ENCODE peak calls at places on chromosomes 16 and 17, in nine cellular contexts. Z, N, C, M, K, T, P, E and F are unnamed samples.

GRCh38 chr17:20997711-20998570 is 44.9 kb downstream of the USP22 start:
- DNase-seq in Z (no peak), N (no peak), C (no peak), M (peak; percentile 9), K (no peak), T (no peak), P (no peak), E (no peak), F (no peak)

GRCh38 chr16:74372953-74373846 is 2.9 kb upstream of the NPIPB15 start:
- DNase-seq in Z (no peak), N (no peak), C (no peak), M (no peak), K (no peak), T (no peak), P (no peak), E (no peak), F (no peak)

GRCh38 chr16:11684231-11685025 is 16.2 kb downstream of the SNN start:
- DNase-seq in Z (no peak), N (no peak), C (no peak), M (peak; percentile 55), K (no peak), T (no peak), P (no peak), E (no peak), F (no peak)

GRCh38 chr16:49457196-49457595 is 83.6 kb downstream of the C16orf78 start:
- DNase-seq in Z (peak; percentile 7), N (no peak), C (no peak), M (no peak), K (no peak), T (no peak), P (no peak), E (no peak), F (no peak)

GRCh38 chr17:36978810-36979584 is 30.2 kb downstream of the AATF start:
- DNase-seq in Z (no peak), N (peak; percentile 58), C (no peak), M (no peak), K (no peak), T (no peak), P (no peak), E (no peak), F (no peak)

GRCh38 chr17:19380551-19381284 is 2.4 kb downstream of the MAPK7 start:
- DNase-seq in Z (peak; percentile 30), N (no peak), C (no peak), M (no peak), K (no peak), T (no peak), P (no peak), E (no peak), F (no peak)

GRCh38 chr17:9150407-9151090 is 129.2 kb downstream of the NTN1 start:
- DNase-seq in Z (no peak), N (peak; percentile 36), C (no peak), M (no peak), K (peak; percentile 83), T (no peak), P (no peak), E (no peak), F (no peak)

GRCh38 chr16:11128211-11129123 is 127.5 kb downstream of the SOCS1 start:
- DNase-seq in Z (no peak), N (peak; percentile 54), C (peak; percentile 71), M (no peak), K (no peak), T (peak; percentile 21), P (no peak), E (no peak), F (no peak)

GRCh38 chr16:27448531-27449433 is 46.8 kb downstream of the IL21R start:
- DNase-seq in Z (no peak), N (no peak), C (no peak), M (no peak), K (no peak), T (no peak), P (no peak), E (no peak), F (no peak)

GRCh38 chr17:6496116-6496481 is 51.8 kb downstream of the PIMREG start:
- DNase-seq in Z (no peak), N (no peak), C (no peak), M (peak; percentile 77), K (peak; percentile 63), T (no peak), P (no peak), E (peak; percentile 28), F (no peak)

GRCh38 chr17:6497496-6498221 is 53.4 kb downstream of the PIMREG start:
- DNase-seq in Z (no peak), N (no peak), C (no peak), M (no peak), K (no peak), T (no peak), P (no peak), E (no peak), F (no peak)

GRCh38 chr17:6498356-6498755 is 54.1 kb downstream of the PIMREG start:
- DNase-seq in Z (no peak), N (no peak), C (no peak), M (no peak), K (no peak), T (no peak), P (no peak), E (no peak), F (peak; percentile 37)

GRCh38 chr17:6495450-6496115 is 51.3 kb downstream of the PIMREG start:
- DNase-seq in Z (no peak), N (no peak), C (no peak), M (no peak), K (no peak), T (no peak), P (no peak), E (no peak), F (peak; percentile 38)

GRCh38 chr17:6496636-6497441 is 52.6 kb downstream of the PIMREG start:
- DNase-seq in Z (no peak), N (no peak), C (no peak), M (peak; percentile 59), K (no peak), T (no peak), P (no peak), E (no peak), F (peak; percentile 50)
- H3K4me3 ChIP-seq in Z (no peak overlapping the region), N (no peak overlapping the region), C (no peak overlapping the region), M (peak overlapping the region; percentile 60), K (no peak overlapping the region), T (no peak overlapping the region), P (no peak overlapping the region), E (no peak overlapping the region), F (no peak overlapping the region)

DNA sequence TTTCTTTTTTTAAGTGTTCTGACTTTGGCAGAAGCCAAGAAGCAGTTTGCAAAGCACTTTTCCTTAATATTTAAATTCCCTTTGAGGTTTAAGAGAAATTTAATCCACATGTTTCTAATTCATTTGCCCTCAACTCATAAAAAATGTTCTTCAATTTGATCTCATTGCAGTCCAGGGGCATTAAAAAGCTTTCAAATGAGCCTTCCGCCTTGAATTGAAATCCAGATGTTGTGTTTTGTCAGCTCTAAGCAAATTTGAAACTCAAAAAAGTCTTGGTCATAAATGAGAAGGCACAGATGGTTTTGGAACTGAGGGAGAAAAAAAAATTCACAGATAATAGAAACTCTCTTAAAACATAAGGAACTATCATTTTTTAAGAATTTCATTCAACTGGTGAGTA is 1304.9 kb downstream of the CDH8 start:
- DNase-seq in Z (no peak), N (no peak), C (no peak), M (no peak), K (no peak), T (no peak), P (no peak), E (no peak), F (no peak)
- H3K4me3 ChIP-seq in Z (no peak overlapping the region), N (no peak overlapping the region), C (no peak overlapping the region), M (no peak overlapping the region), K (no peak overlapping the region), T (no peak overlapping the region), P (no peak overlapping the region), E (no peak overlapping the region), F (no peak overlapping the region)

GRCh38 chr16:50878536-50878935 is 136.7 kb downstream of the CYLD start:
- DNase-seq in Z (no peak), N (no peak), C (no peak), M (no peak), K (no peak), T (no peak), P (no peak), E (no peak), F (no peak)
- H3K4me3 ChIP-seq in Z (no peak overlapping the region), N (no peak overlapping the region), C (no peak overlapping the region), M (no peak overlapping the region), K (no peak overlapping the region), T (no peak overlapping the region), P (no peak overlapping the region), E (no peak overlapping the region), F (no peak overlapping the region)

DNA sequence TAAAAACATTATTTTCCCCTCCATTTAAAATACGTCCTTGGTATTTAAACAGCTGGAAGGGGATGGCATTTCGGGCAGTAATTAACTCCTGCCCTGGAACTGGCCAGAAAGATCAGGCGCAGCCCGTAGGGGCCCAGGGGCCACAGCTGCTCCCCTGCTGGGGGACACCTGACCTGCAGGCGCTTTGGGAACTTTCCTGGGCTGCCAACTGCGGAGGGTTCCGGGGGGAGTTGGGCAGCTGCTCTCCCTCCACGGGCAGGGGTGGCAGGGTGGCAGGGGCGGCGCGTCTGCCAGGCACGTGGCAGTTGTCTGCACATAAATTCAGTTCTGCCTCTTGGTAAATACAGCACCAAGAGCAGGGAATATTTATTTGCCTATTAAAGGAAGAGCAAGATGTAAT is 30.1 kb upstream of the CHMP6 start:
- DNase-seq in Z (no peak), N (no peak), C (no peak), M (no peak), K (no peak), T (no peak), P (no peak), E (no peak), F (no peak)
- H3K4me3 ChIP-seq in Z (no peak overlapping the region), N (no peak overlapping the region), C (no peak overlapping the region), M (no peak overlapping the region), K (no peak overlapping the region), T (no peak overlapping the region), P (no peak overlapping the region), E (no peak overlapping the region), F (no peak overlapping the region)

GRCh38 chr16:88430185-88430523 is 22.9 kb upstream of the ZFPM1 start:
- DNase-seq in Z (no peak), N (no peak), C (no peak), M (no peak), K (no peak), T (no peak), P (no peak), E (no peak), F (no peak)
- H3K4me3 ChIP-seq in Z (peak overlapping the region; percentile 36), N (no peak overlapping the region), C (no peak overlapping the region), M (no peak overlapping the region), K (no peak overlapping the region), T (no peak overlapping the region), P (no peak overlapping the region), E (peak overlapping the region; percentile 39), F (peak overlapping the region; percentile 61)

GRCh38 chr17:59753522-59754467 is 46.3 kb downstream of the VMP1 start:
- DNase-seq in Z (no peak), N (peak; percentile 83), C (peak; percentile 96), M (peak; percentile 82), K (peak; percentile 81), T (peak; percentile 66), P (peak; percentile 90), E (peak; percentile 88), F (no peak)
- H3K4me3 ChIP-seq in Z (no peak overlapping the region), N (peak overlapping the region; percentile 25), C (no peak overlapping the region), M (no peak overlapping the region), K (no peak overlapping the region), T (peak overlapping the region; percentile 13), P (no peak overlapping the region), E (peak overlapping the region; percentile 26), F (peak overlapping the region; percentile 18)

DNA sequence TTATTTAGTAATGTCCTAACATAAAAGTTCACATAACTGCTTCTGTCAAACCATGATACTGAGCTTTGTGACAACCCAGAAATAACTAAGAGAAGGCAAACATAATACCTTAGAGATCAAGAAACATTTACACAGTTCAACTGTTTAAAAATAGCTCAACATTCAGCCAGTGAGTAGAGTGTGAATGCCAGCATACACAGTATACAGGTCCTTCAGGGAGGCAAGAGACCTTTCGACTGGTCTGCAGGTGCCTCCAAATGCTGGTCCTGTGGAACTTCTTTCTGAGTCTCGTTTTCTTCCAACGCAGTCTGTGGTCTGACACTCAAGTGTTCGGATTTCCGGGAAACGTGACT is 10.3 kb downstream of the MRPS23 start:
- DNase-seq in Z (no peak), N (no peak), C (no peak), M (no peak), K (no peak), T (no peak), P (no peak), E (no peak), F (no peak)
- H3K4me3 ChIP-seq in Z (no peak overlapping the region), N (no peak overlapping the region), C (no peak overlapping the region), M (no peak overlapping the region), K (no peak overlapping the region), T (no peak overlapping the region), P (no peak overlapping the region), E (no peak overlapping the region), F (no peak overlapping the region)